ENCODE peak calls at places on chromosomes 5 and 9, in six cellular contexts. G, Y, J, N, S and M are unnamed samples.

GRCh38 chr9:4810565-4810964 is 17.8 kb downstream of the RCL1 start:
- DNase-seq in G (no peak), Y (no peak), J (no peak), N (no peak), S (no peak), M (no peak)

GRCh38 chr5:34915856-34916192 is 313 bp downstream of the BRIX1 start:
- DNase-seq in G (no peak), Y (no peak), J (no peak), N (no peak), S (no peak), M (peak)

GRCh38 chr9:98022447-98022846 is 34.1 kb upstream of the NANS start:
- DNase-seq in G (no peak), Y (no peak), J (no peak), N (no peak), S (no peak), M (no peak)

GRCh38 chr9:127588740-127589506 is 23.2 kb upstream of the STXBP1 start:
- DNase-seq in G (no peak), Y (no peak), J (no peak), N (no peak), S (no peak), M (no peak)

GRCh38 chr5:120405923-120406322 is 58.2 kb upstream of the PRR16 start:
- DNase-seq in G (peak), Y (no peak), J (no peak), N (no peak), S (peak), M (no peak)

GRCh38 chr5:35117960-35118359 is 70.2 kb upstream of the AGXT2 start:
- DNase-seq in G (peak), Y (no peak), J (no peak), N (no peak), S (peak), M (no peak)

GRCh38 chr5:154937186-154937717 is 759 bp downstream of the GEMIN5 start:
- DNase-seq in G (no peak), Y (no peak), J (no peak), N (no peak), S (no peak), M (no peak)

GRCh38 chr5:175800656-175801081 is 70.7 kb upstream of the CPLX2 start:
- DNase-seq in G (no peak), Y (peak), J (no peak), N (no peak), S (peak), M (no peak)

GRCh38 chr5:141840295-141840812 is 37.9 kb downstream of the PCDH1 start:
- DNase-seq in G (no peak), Y (no peak), J (no peak), N (no peak), S (no peak), M (no peak)

GRCh38 chr5:24363789-24364534 is 280.8 kb downstream of the CDH10 start:
- DNase-seq in G (no peak), Y (peak), J (no peak), N (no peak), S (no peak), M (no peak)

GRCh38 chr9:100074093-100074492 is 24.7 kb downstream of the ERP44 start:
- DNase-seq in G (no peak), Y (no peak), J (no peak), N (no peak), S (no peak), M (no peak)

GRCh38 chr5:40217509-40217908 is 462.2 kb upstream of the PTGER4 start:
- DNase-seq in G (no peak), Y (no peak), J (no peak), N (no peak), S (no peak), M (no peak)

GRCh38 chr9:113164536-113165300 is 13.9 kb downstream of the SLC31A2 start:
- DNase-seq in G (peak), Y (no peak), J (peak), N (no peak), S (no peak), M (no peak)

GRCh38 chr9:89177401-89178161 is 1.0 kb downstream of the SHC3 start:
- DNase-seq in G (no peak), Y (no peak), J (peak), N (no peak), S (no peak), M (no peak)

GRCh38 chr9:70081120-70081495 is 37.5 kb downstream of the MAMDC2 start:
- DNase-seq in G (peak), Y (peak), J (no peak), N (no peak), S (peak), M (no peak)

GRCh38 chr9:79060726-79061125 is 511.0 kb upstream of the TLE4 start:
- DNase-seq in G (peak), Y (no peak), J (no peak), N (no peak), S (no peak), M (no peak)

GRCh38 chr5:134503088-134503936 is 22.2 kb upstream of the JADE2 start:
- DNase-seq in G (peak), Y (no peak), J (peak), N (peak), S (peak), M (no peak)

GRCh38 chr5:141402553-141403328 is at the start of gene PCDHGA9:
- DNase-seq in G (no peak), Y (no peak), J (peak), N (no peak), S (no peak), M (peak)

GRCh38 chr9:88651682-88652633 is 117.0 kb downstream of the NXNL2 start:
- DNase-seq in G (peak), Y (no peak), J (peak), N (no peak), S (peak), M (no peak)

GRCh38 chr5:59538080-59538479 is 355.4 kb downstream of the PDE4D start:
- DNase-seq in G (no peak), Y (no peak), J (no peak), N (no peak), S (no peak), M (no peak)

GRCh38 chr5:90558344-90559192 is at the start of gene ADGRV1:
- DNase-seq in G (peak), Y (peak), J (peak), N (no peak), S (no peak), M (peak)

GRCh38 chr5:76332102-76332501 is 71.0 kb upstream of the IQGAP2 start:
- DNase-seq in G (no peak), Y (no peak), J (no peak), N (no peak), S (no peak), M (no peak)

GRCh38 chr5:170630711-170631141 is 126.9 kb downstream of the KCNIP1 start:
- DNase-seq in G (no peak), Y (no peak), J (no peak), N (no peak), S (no peak), M (no peak)

GRCh38 chr5:1003296-1003937 is 5.2 kb upstream of the NKD2 start:
- DNase-seq in G (no peak), Y (peak), J (no peak), N (no peak), S (peak), M (no peak)

GRCh38 chr5:68319316-68320093 is 103.9 kb downstream of the PIK3R1 start:
- DNase-seq in G (peak), Y (no peak), J (no peak), N (no peak), S (peak), M (no peak)

GRCh38 chr9:131641618-131642495 is 96.5 kb downstream of the PRRT1B start:
- DNase-seq in G (no peak), Y (no peak), J (peak), N (no peak), S (no peak), M (no peak)

GRCh38 chr5:55636177-55636576 is 75.9 kb downstream of the SLC38A9 start:
- DNase-seq in G (no peak), Y (peak), J (no peak), N (no peak), S (no peak), M (no peak)